ENCODE peak calls at places on chromosomes 1 and 21, in five cellular contexts. D is K562, E is H1, Z is NT2/D1, G is HepG2. M is an unnamed sample.

GRCh38 chr1:81801032-81801833 is 499 bp downstream of the ADGRL2 start:
- DNase-seq in D (no peak), E (no peak), Z (peak; percentile 93), G (peak; percentile 59), M (no peak)

GRCh38 chr1:1917995-1918900 is 831 bp downstream of the TMEM52 start:
- DNase-seq in D (no peak), E (no peak), Z (no peak), G (no peak), M (no peak)

GRCh38 chr1:88730995-88731394 is 46.9 kb downstream of the PKN2 start:
- DNase-seq in D (no peak), E (no peak), Z (no peak), G (no peak), M (no peak)

GRCh38 chr1:211756471-211757020 is 74.0 kb downstream of the LPGAT1 start:
- DNase-seq in D (no peak), E (no peak), Z (no peak), G (no peak), M (no peak)

GRCh38 chr1:1085171-1085841 is 11.2 kb upstream of the RNF223 start:
- DNase-seq in D (no peak), E (no peak), Z (no peak), G (no peak), M (no peak)

GRCh38 chr1:248596615-248597014 is 885 bp downstream of the OR2T10 start:
- DNase-seq in D (peak; percentile 2), E (no peak), Z (no peak), G (no peak), M (no peak)

GRCh38 chr1:177163844-177164379 is 600 bp downstream of the ASTN1 start:
- DNase-seq in D (no peak), E (no peak), Z (no peak), G (no peak), M (no peak)

GRCh38 chr1:41538741-41539415 is 54.4 kb upstream of the EDN2 start:
- DNase-seq in D (no peak), E (no peak), Z (no peak), G (no peak), M (no peak)

GRCh38 chr21:41953249-41953830 is 478 bp downstream of the C2CD2 start:
- DNase-seq in D (no peak), E (no peak), Z (no peak), G (no peak), M (no peak)

GRCh38 chr21:43987509-43987908 is 24.6 kb upstream of the TRAPPC10 start:
- DNase-seq in D (no peak), E (no peak), Z (no peak), G (no peak), M (no peak)

GRCh38 chr21:34524671-34525601 is 12.9 kb upstream of the KCNE1 start:
- DNase-seq in D (no peak), E (no peak), Z (no peak), G (no peak), M (no peak)

GRCh38 chr21:42377211-42377950 is 11.0 kb upstream of the TFF1 start:
- DNase-seq in D (no peak), E (no peak), Z (no peak), G (no peak), M (no peak)

GRCh38 chr1:29687601-29688244 is 451.4 kb downstream of the PTPRU start:
- DNase-seq in D (no peak), E (no peak), Z (no peak), G (no peak), M (no peak)

DNA sequence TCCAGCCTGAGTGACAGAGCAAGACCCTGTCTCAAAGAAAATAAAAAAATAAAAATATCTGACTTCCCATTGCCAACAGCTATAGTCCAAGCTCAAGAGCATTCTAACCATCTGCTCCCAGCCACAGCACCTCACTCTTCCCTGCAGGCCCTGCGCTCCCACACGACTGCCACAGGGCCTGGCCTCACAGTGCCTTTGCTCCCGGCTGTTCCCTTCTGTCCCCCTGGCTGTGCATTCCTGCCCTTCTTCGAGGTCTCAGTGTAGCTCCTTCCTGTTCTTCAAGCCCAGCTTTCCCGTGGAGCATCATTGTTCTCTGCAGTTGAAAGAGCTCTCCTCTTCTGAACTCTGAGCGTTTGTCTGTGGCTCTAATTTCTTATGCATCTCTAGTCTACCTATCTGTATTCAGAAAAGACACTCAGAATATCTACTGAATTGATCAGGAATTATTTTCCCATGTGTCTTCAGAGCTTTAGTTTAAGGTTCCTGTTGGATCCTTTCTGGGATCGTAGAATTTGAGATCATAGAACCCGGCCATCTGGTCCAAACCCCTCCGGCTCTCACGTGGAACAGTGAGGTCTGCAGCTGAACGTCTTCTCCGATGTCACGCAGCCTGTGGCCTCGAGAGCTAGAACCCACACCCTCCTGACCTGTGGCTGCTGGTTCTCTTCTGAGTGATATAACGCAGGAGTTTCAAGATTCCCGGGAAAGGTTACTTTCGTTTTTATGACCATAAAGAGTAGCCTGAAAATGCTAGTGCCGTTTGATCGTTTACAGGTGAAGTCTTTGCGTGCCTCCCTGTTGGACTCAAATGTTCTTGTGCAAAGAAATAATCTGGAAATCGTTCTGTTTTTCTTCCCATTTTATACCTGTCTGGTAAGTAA is 54.4 kb downstream of the DOP1B start:
- DNase-seq in D (no peak), E (no peak), Z (peak; percentile 48), G (no peak), M (no peak)
- TF ChIP-seq ZNF274 in D (no peak), E (no peak), Z (no peak), G (no peak), M (no peak)

GRCh38 chr1:157231844-157232550 is 93.8 kb upstream of the ETV3 start:
- DNase-seq in D (no peak), E (no peak), Z (no peak), G (no peak), M (no peak)

GRCh38 chr1:157230500-157230899 is 92.3 kb upstream of the ETV3 start:
- DNase-seq in D (peak; percentile 25), E (no peak), Z (no peak), G (no peak), M (no peak)

GRCh38 chr1:157227700-157228099 is 89.5 kb upstream of the ETV3 start:
- DNase-seq in D (peak; percentile 57), E (no peak), Z (no peak), G (no peak), M (no peak)

DNA sequence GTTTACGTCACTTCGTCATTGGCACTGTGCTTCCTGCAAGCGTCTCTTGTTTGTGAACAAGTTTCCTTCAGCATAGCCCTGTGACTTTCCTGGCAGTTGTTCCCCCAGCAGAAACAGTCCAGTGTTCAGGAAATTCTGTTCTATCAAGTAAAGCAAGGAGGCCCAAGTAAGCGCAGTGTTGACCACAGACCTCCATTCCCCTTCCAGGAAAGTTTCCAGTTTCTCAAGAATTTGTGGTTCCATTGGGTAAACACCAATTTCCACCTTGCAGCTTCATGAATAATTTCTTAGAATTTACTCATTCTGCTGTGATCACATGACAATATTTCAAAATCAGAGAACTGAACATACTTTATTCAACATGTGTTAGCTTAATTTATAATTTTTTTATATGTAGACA is 88.5 kb upstream of the ETV3 start:
- DNase-seq in D (no peak), E (no peak), Z (no peak), G (no peak), M (no peak)
- TF ChIP-seq ZNF274 in D (no peak), E (no peak), Z (no peak), G (no peak), M (no peak)

GRCh38 chr1:186819140-186819539 is 9.6 kb upstream of the PLA2G4A start:
- DNase-seq in D (no peak), E (no peak), Z (no peak), G (no peak), M (no peak)

GRCh38 chr1:186819563-186819962 is 9.2 kb upstream of the PLA2G4A start:
- DNase-seq in D (no peak), E (no peak), Z (no peak), G (no peak), M (no peak)
- TF ChIP-seq ZNF274 in D (no peak), E (no peak), Z (no peak), G (no peak), M (no peak)

DNA sequence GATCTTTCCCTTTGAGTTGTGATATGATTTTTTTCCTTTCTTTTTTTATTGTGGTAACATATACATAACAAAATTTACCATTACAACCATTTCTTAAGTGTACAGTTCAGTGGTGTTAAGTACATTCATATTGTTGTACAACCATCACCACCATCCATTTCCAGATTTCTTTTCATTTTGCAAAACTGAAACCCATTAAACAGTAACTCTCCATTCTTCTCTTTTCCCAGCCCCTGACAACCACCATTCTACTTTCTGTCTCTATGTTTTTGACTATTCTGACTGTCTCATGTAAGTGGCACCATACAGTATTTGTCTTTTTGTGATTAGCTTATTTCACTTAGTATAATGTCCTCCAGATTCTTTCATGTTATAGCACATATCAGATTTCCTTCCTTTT is 30.3 kb downstream of the CEP350 start:
- DNase-seq in D (no peak), E (no peak), Z (no peak), G (no peak), M (no peak)
- TF ChIP-seq ZNF274 in D (no peak), E (no peak), Z (no peak), G (no peak), M (no peak)

GRCh38 chr1:85224734-85225623 is 24.2 kb upstream of the SYDE2 start:
- DNase-seq in D (peak; percentile 84), E (peak; percentile 38), Z (no peak), G (no peak), M (no peak)
- TF ChIP-seq ZNF274 in D (peak; percentile 76), E (no peak), Z (no peak), G (no peak), M (no peak)

GRCh38 chr1:116943438-116943837 is 33.7 kb downstream of the PTGFRN start:
- DNase-seq in D (no peak), E (no peak), Z (no peak), G (no peak), M (no peak)

GRCh38 chr1:116945996-116946395 is 36.3 kb downstream of the PTGFRN start:
- DNase-seq in D (no peak), E (no peak), Z (no peak), G (no peak), M (no peak)

GRCh38 chr1:116944613-116945012 is 34.9 kb downstream of the PTGFRN start:
- DNase-seq in D (no peak), E (no peak), Z (no peak), G (no peak), M (no peak)

GRCh38 chr1:116947090-116947489 is 37.4 kb downstream of the PTGFRN start:
- DNase-seq in D (no peak), E (no peak), Z (no peak), G (no peak), M (no peak)

DNA sequence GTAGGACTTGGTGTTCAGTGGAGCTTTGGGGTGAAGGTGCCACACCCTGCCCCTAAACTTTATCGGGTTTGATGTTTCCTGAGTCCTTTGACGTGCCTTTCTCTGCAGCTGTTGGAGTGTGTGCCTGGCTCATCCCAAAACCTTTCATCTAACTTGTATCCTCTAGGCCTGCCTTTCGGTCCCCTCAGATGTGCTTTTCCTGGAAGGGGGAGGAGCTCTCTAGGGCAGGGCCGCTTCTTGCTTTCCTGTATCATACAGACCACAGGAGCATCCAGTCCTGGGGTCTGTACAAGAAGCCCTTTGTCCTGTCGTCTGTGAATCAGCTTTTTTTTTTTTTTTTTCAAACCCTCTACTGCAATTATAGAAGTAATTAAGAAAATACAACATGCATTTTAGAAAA is 35.7 kb downstream of the PTGFRN start:
- DNase-seq in D (no peak), E (no peak), Z (no peak), G (no peak), M (no peak)
- TF ChIP-seq ZNF274 in D (no peak), E (no peak), Z (no peak), G (no peak), M (no peak)

DNA sequence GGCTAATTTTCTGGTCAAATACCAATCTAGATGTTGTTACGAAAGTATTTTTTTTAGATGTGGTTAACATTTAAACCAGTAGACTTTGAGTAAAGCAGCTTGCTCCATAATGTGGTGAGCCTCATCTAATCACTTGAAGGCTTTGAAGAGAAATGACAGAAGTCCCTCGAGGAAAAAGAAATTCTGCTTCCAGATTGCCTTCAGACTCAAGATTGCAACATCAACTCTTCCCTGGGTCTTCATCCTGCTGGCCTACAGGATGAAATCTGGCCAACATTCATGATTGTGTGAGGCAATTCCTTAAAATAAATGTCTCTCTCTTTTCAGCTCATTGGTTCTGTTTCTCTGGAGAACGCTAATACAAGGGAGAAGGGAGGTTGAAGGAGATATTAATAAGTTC is 32.5 kb upstream of the SSX2IP start:
- DNase-seq in D (no peak), E (no peak), Z (no peak), G (no peak), M (no peak)
- TF ChIP-seq ZNF274 in D (no peak), E (no peak), Z (no peak), G (no peak), M (no peak)

M was measured in HCT116.